ENCODE peak calls at places on chromosomes 11 and 22, in six cellular contexts. S is cardiac fibroblast, W is cardiac muscle cell, G is A673, F is fibroblast of pulmonary artery, A is A549. K is an unnamed sample.

GRCh38 chr11:61297341-61297740 is 2.2 kb upstream of the VWCE start:
- DNase-seq in S (no peak), W (no peak), G (no peak), F (no peak), A (no peak), K (no peak)

GRCh38 chr11:76714493-76714892 is 43.9 kb upstream of the LRRC32 start:
- DNase-seq in S (no peak), W (no peak), G (no peak), F (no peak), A (no peak), K (no peak)

GRCh38 chr22:30245985-30246901 is at the start of gene LIF:
- DNase-seq in S (peak), W (peak), G (peak), F (peak), A (no peak), K (peak)

GRCh38 chr11:87301785-87302540 is 264.2 kb downstream of the TMEM135 start:
- DNase-seq in S (peak), W (no peak), G (no peak), F (no peak), A (no peak), K (no peak)

GRCh38 chr22:27867114-27867957 is 51.7 kb downstream of the PITPNB start:
- DNase-seq in S (peak), W (no peak), G (no peak), F (peak), A (no peak), K (peak)

GRCh38 chr11:5476184-5476819 is 12.2 kb upstream of the OR52D1 start:
- DNase-seq in S (peak), W (peak), G (peak), F (peak), A (peak), K (peak)

GRCh38 chr11:133012803-133013202 is 519.5 kb downstream of the OPCML start:
- DNase-seq in S (no peak), W (no peak), G (no peak), F (no peak), A (no peak), K (no peak)

GRCh38 chr22:27719535-27720227 is 81.9 kb downstream of the MN1 start:
- DNase-seq in S (peak), W (no peak), G (no peak), F (peak), A (no peak), K (no peak)

GRCh38 chr22:36767035-36767775 is 8.7 kb downstream of the IFT27 start:
- DNase-seq in S (no peak), W (no peak), G (no peak), F (no peak), A (no peak), K (no peak)

GRCh38 chr22:39408807-39409206 is 9.2 kb downstream of the TAB1 start:
- DNase-seq in S (no peak), W (no peak), G (no peak), F (no peak), A (no peak), K (no peak)

GRCh38 chr22:26845016-26845728 is 187.8 kb downstream of the MIAT start:
- DNase-seq in S (no peak), W (no peak), G (peak), F (peak), A (no peak), K (no peak)

GRCh38 chr11:44954051-44954906 is 3.6 kb upstream of the TP53I11 start:
- DNase-seq in S (no peak), W (no peak), G (no peak), F (no peak), A (no peak), K (no peak)

GRCh38 chr11:44950036-44950624 is 553 bp downstream of the TP53I11 start:
- DNase-seq in S (no peak), W (peak), G (peak), F (no peak), A (no peak), K (peak)

GRCh38 chr11:44952500-44953260 is 2.0 kb upstream of the TP53I11 start:
- DNase-seq in S (no peak), W (peak), G (no peak), F (no peak), A (no peak), K (no peak)

GRCh38 chr11:44950625-44951472 is at the start of gene TP53I11:
- DNase-seq in S (peak), W (peak), G (peak), F (peak), A (peak), K (peak)

DNA sequence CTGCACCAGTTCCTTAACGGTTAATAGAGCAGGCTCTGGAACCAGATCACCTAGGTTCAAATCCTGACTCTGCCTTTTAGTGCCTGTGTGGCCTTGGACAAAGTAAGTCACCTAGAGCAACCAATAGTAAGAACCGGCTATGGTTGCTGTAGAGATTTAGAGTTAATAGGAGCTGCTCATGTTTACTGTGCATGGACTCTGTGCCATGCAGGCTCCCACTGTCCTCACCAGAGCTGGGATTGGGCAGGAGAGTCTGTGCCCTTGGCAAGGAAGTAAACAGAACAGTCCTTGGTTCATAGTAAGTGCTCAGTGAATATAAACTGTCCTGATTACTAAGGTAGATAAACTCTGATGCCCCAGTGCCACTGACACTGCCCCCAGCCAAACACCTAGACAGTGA is 1.4 kb upstream of the TP53I11 start:
- DNase-seq in S (no peak), W (no peak), G (no peak), F (no peak), A (no peak), K (no peak)
- TF ChIP-seq CTCF in S (no peak), W (no peak), G (no peak), F (no peak), A (no peak), K (no peak)

GRCh38 chr22:34976474-34976873 is 89.5 kb upstream of the ISX start:
- DNase-seq in S (no peak), W (no peak), G (no peak), F (no peak), A (no peak), K (no peak)

GRCh38 chr22:34976886-34977285 is 89.1 kb upstream of the ISX start:
- DNase-seq in S (no peak), W (no peak), G (no peak), F (no peak), A (no peak), K (no peak)

GRCh38 chr22:34973016-34973415 is 92.9 kb upstream of the ISX start:
- DNase-seq in S (no peak), W (no peak), G (no peak), F (no peak), A (no peak), K (no peak)

GRCh38 chr22:34973926-34974325 is 92.0 kb upstream of the ISX start:
- DNase-seq in S (no peak), W (no peak), G (no peak), F (no peak), A (no peak), K (no peak)

DNA sequence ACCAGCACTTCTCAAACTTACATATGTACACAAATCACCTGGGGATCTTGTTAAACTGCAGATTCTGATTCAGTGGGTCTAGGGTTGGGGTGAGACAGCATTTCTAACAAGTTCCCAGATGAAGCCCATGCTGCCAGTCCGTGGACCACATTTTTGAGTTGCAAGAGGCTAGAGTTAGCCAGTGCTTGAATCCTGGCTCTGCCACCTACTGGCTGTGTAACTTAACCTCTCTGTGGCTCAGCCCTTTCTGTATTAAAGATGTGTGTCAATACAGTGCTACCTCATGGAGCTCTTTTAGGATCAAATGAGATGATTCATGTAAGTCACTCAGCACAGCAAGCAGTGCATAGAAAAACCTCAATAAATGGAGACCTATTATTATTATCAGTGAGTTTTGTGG is 90.2 kb upstream of the ISX start:
- DNase-seq in S (no peak), W (no peak), G (no peak), F (no peak), A (no peak), K (no peak)
- TF ChIP-seq CTCF in S (no peak), W (no peak), G (no peak), F (no peak), A (peak), K (no peak)

GRCh38 chr11:299081-299891 is at the start of gene IFITM5:
- DNase-seq in S (no peak), W (no peak), G (no peak), F (no peak), A (no peak), K (no peak)

GRCh38 chr11:298406-299065 is 790 bp downstream of the IFITM5 start:
- DNase-seq in S (no peak), W (no peak), G (no peak), F (no peak), A (no peak), K (no peak)

GRCh38 chr11:297666-298405 is 1.5 kb downstream of the IFITM5 start:
- DNase-seq in S (no peak), W (no peak), G (no peak), F (no peak), A (no peak), K (peak)

GRCh38 chr11:296976-297665 is 2.2 kb downstream of the IFITM5 start:
- DNase-seq in S (no peak), W (no peak), G (no peak), F (no peak), A (no peak), K (no peak)

GRCh38 chr11:299951-300735 is 817 bp upstream of the IFITM5 start:
- DNase-seq in S (no peak), W (peak), G (peak), F (no peak), A (no peak), K (peak)
- TF ChIP-seq CTCF in S (peak), W (peak), G (peak), F (peak), A (no peak), K (peak)

GRCh38 chr11:124783002-124783401 is 17.2 kb downstream of the MSANTD2 start:
- DNase-seq in S (no peak), W (no peak), G (no peak), F (no peak), A (no peak), K (no peak)

GRCh38 chr11:124784051-124784450 is 16.2 kb downstream of the MSANTD2 start:
- DNase-seq in S (no peak), W (no peak), G (no peak), F (no peak), A (no peak), K (no peak)

GRCh38 chr11:124776865-124777645 is 15.0 kb upstream of the ESAM start:
- DNase-seq in S (no peak), W (no peak), G (no peak), F (no peak), A (no peak), K (no peak)

GRCh38 chr11:124779568-124779967 is 17.5 kb upstream of the ESAM start:
- DNase-seq in S (no peak), W (no peak), G (no peak), F (no peak), A (no peak), K (no peak)

DNA sequence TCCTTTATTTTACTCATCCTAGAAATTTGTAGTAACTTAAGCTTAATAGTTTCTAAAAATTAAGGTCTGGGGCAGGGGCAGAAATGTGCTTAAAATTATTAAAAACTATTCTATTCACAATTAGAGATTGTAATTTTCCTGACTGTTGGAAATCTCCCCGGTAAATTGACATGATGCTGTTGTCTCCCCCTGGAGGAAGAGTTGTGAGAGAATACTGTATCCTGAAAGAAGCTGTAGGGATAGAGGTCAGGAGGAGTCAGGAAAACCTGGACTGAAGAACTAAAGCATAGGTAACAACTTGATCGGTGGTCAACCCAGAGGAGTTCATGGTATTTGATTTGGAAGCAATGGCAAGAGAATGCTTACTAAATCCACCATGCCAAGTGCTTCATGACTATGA is 16.2 kb upstream of the ESAM start:
- DNase-seq in S (no peak), W (no peak), G (no peak), F (no peak), A (peak), K (no peak)
- TF ChIP-seq CTCF in S (peak), W (peak), G (peak), F (peak), A (peak), K (peak)

GRCh38 chr11:41437006-41437405 is 22.4 kb downstream of the LRRC4C start:
- DNase-seq in S (no peak), W (no peak), G (no peak), F (no peak), A (no peak), K (no peak)

DNA sequence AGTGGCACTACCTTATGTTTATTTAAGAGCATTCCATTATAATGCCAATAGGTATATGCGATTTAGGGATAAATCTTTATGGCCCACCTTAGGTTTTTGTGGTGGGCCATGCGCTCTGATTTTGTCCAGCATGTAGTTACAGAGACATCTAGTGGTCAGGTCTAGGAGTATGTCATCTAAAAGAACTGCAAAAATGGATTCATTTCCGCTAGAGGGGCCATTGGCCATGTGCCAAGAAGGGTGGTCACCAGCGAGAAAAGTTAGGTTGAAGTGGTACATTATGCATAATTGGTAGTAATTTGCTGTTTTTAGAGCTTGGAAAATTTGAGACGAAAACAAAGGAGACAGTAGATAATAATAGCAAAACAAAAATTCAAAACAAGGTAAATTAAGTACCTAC is 27.7 kb downstream of the LRRC4C start:
- DNase-seq in S (peak), W (peak), G (peak), F (no peak), A (no peak), K (no peak)
- TF ChIP-seq CTCF in S (peak), W (peak), G (peak), F (peak), A (no peak), K (no peak)

DNA sequence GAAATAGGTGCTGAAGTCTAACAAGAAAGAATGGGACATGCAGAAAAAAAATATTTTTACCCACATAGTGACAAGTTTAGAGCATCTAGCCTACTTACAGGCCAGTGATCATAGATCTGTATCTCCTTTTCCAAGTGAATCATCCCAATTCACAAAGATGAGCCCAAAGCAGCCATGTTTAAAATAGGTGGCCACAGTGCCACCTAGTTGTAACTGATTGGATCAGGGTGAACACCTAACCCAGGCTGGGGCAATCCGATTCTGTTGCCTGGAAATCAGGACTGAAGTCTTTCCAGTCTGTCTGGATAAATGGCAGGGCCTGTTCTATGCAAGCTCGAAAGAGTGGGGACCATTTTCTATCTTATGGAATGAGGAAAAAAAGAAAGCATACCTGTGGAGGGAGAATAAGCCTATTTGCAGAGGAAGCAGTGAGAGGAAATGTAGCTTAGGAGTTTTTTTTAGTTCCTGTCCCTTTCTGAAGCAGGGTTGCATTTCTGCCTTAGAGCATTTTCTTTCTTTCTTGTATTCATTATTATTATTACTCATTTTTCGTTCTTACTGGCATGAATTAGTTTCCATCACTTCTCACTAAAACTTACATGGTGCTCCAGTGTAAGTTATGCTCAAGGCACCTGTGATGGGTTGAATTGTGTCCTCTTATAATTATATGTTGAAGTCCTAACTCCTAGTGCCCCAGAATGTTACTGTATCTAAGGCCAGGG is 113.2 kb upstream of the RAG2 start:
- DNase-seq in S (no peak), W (no peak), G (peak), F (no peak), A (peak), K (no peak)
- TF ChIP-seq CTCF in S (no peak), W (no peak), G (peak), F (no peak), A (no peak), K (no peak)

DNA sequence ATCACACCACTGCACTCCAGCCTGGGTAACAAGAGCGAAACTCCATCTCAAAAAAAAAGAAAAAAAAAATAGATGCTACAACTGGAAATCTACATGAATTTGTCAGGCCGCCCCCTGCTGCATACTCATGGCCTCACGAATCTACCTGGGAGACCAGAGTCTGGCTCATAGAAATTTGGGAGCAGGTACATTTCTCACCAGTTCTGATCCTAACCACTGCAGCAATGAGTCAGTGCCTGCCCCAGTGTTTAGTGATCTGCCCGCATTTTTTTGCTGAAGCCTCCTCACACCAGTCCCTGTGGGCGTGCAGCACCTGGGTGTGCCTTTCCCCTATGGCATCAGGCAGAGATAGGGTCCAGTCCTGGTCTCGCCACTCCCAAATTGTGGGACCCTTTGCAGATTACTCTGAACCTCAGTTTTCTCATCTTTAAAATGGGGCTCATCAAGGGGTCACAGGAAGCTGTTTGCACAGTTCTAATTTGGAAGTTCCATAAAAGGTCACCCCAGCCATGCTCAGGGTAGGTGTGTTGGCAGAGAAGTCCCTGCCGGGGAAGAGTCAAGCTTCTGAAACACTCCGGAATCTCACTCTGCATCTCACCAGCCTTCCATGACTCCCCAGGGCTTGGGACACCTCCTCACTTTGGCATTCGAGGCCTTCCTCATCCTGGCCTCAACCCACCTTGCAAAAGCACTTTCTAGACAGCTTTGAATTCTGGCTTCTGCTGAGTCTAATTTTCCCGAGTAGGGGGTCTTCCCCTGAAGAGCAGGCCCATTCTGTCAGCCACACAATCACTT is 39.3 kb upstream of the LINC01488 start:
- DNase-seq in S (peak), W (no peak), G (no peak), F (no peak), A (no peak), K (no peak)
- TF ChIP-seq CTCF in S (no peak), W (no peak), G (no peak), F (no peak), A (no peak), K (no peak)

GRCh38 chr22:20858615-20859416 is at the start of the genes PI4KA and SNAP29:
- DNase-seq in S (peak), W (peak), G (peak), F (peak), A (peak), K (peak)
- TF ChIP-seq CTCF in S (no peak), W (no peak), G (no peak), F (no peak), A (no peak), K (no peak)